ENCODE peak calls at places on chromosomes 7 and 10, in five cellular contexts. B, C, E, T and O are unnamed samples.

GRCh38 chr10:60098676-60099601 is 192.6 kb upstream of the CCDC6 start:
- DNase-seq in E (no peak), B (no peak), T (no peak), C (no peak), O (no peak)

GRCh38 chr7:73638921-73639320 is 14.6 kb upstream of the MLXIPL start:
- DNase-seq in B (no peak), T (no peak), C (no peak), E (no peak), O (no peak)

GRCh38 chr7:54778696-54779285 is 19.8 kb upstream of the SEC61G start:
- DNase-seq in C (no peak), B (no peak), E (no peak), T (no peak), O (no peak)

GRCh38 chr10:29748109-29748650 is 113.4 kb upstream of the SVIL start:
- DNase-seq in E (no peak), B (no peak), T (no peak), C (no peak), O (no peak)

GRCh38 chr7:142866361-142867096 is 11.7 kb downstream of the EPHB6 start:
- DNase-seq in C (peak), E (no peak), T (no peak), B (no peak), O (no peak)

GRCh38 chr10:61978965-61979364 is 77.5 kb downstream of the ARID5B start:
- DNase-seq in T (no peak), E (no peak), B (no peak), C (peak), O (peak)

GRCh38 chr10:110993024-110993693 is 73.8 kb downstream of the SHOC2 start:
- DNase-seq in C (no peak), B (no peak), T (no peak), E (peak), O (no peak)

GRCh38 chr7:92052159-92052558 is 82.1 kb downstream of the CYP51A1 start:
- DNase-seq in E (no peak), B (no peak), T (no peak), C (no peak), O (no peak)

GRCh38 chr10:113679463-113680171 is at the start of gene CASP7:
- DNase-seq in B (peak), T (peak), C (peak), E (no peak), O (peak)

GRCh38 chr10:784759-785538 is 95.5 kb upstream of the DIP2C start:
- DNase-seq in B (no peak), C (peak), T (peak), E (no peak), O (peak)

GRCh38 chr7:96034940-96035727 is 262.8 kb downstream of the DYNC1I1 start:
- DNase-seq in T (no peak), C (no peak), E (no peak), B (no peak), O (no peak)

GRCh38 chr7:93779115-93779514 is 111.4 kb downstream of the TFPI2 start:
- DNase-seq in B (no peak), E (no peak), T (no peak), C (no peak), O (no peak)

GRCh38 chr10:93392111-93392510 is 90.0 kb downstream of the MYOF start:
- DNase-seq in E (no peak), B (no peak), T (no peak), C (no peak), O (no peak)

GRCh38 chr10:24465124-24465874 is 256.4 kb downstream of the KIAA1217 start:
- DNase-seq in E (no peak), B (no peak), T (no peak), C (no peak), O (peak)

GRCh38 chr10:77974396-77975074 is 48.0 kb upstream of the DLG5 start:
- DNase-seq in T (no peak), E (no peak), B (peak), C (peak), O (no peak)

GRCh38 chr10:3173173-3173878 is 744 bp upstream of the PITRM1 start:
- DNase-seq in T (no peak), E (no peak), C (no peak), B (no peak), O (peak)

GRCh38 chr7:74134117-74134539 is 40.0 kb upstream of the EIF4H start:
- DNase-seq in E (no peak), C (peak), B (no peak), T (no peak), O (no peak)

GRCh38 chr7:38660427-38661099 is 29.4 kb upstream of the AMPH start:
- DNase-seq in B (no peak), T (no peak), C (peak), E (no peak), O (peak)

GRCh38 chr10:4062072-4062471 is 277.1 kb upstream of the KLF6 start:
- DNase-seq in C (no peak), B (no peak), T (no peak), E (no peak), O (no peak)

GRCh38 chr7:64905547-64905946 is 2.5 kb downstream of the ZNF273 start:
- DNase-seq in T (no peak), B (no peak), C (no peak), E (no peak), O (no peak)

GRCh38 chr10:52092390-52092789 is 221.7 kb upstream of the DKK1 start:
- DNase-seq in C (no peak), B (no peak), E (no peak), T (no peak), O (no peak)

GRCh38 chr10:123140164-123140982 is 4.6 kb downstream of the HMX3 start:
- DNase-seq in T (no peak), B (no peak), C (no peak), E (no peak), O (no peak)

GRCh38 chr10:110772454-110773025 is 99.2 kb upstream of the PDCD4 start:
- DNase-seq in B (no peak), C (no peak), T (no peak), E (no peak), O (no peak)

GRCh38 chr10:88830643-88831277 is 20.9 kb downstream of the ANKRD22 start:
- DNase-seq in B (no peak), E (no peak), T (no peak), C (no peak), O (no peak)

GRCh38 chr10:1155791-1156615 is 99.8 kb downstream of the WDR37 start:
- DNase-seq in E (no peak), B (no peak), T (no peak), C (no peak), O (no peak)

GRCh38 chr10:57303567-57303966 is 942.5 kb upstream of the ZWINT start:
- DNase-seq in T (no peak), E (no peak), B (no peak), C (no peak), O (no peak)

GRCh38 chr10:62980697-62981495 is 152.2 kb upstream of the NRBF2 start:
- DNase-seq in C (no peak), E (no peak), T (no peak), B (no peak), O (no peak)

GRCh38 chr10:50216894-50217293 is 34.4 kb downstream of the ASAH2 start:
- DNase-seq in T (no peak), E (no peak), C (no peak), B (no peak), O (no peak)

GRCh38 chr10:44197646-44198045 is 187.3 kb downstream of the CXCL12 start:
- DNase-seq in E (no peak), B (no peak), T (no peak), C (no peak), O (no peak)

GRCh38 chr7:96747413-96747940 is 37.8 kb upstream of the SEM1 start:
- DNase-seq in B (no peak), E (no peak), T (no peak), C (peak), O (no peak)

GRCh38 chr10:5975641-5976473 is 1.5 kb downstream of the IL15RA start:
- DNase-seq in E (peak), C (peak), T (no peak), B (peak), O (peak)

GRCh38 chr10:132481690-132482089 is 55.9 kb upstream of the INPP5A start:
- DNase-seq in C (no peak), B (no peak), T (peak), E (no peak), O (no peak)

GRCh38 chr10:79393221-79393923 is 46.1 kb downstream of the PPIF start:
- DNase-seq in T (no peak), B (no peak), C (no peak), E (no peak), O (no peak)

GRCh38 chr10:79392020-79392398 is 44.7 kb downstream of the PPIF start:
- DNase-seq in E (no peak), B (no peak), C (no peak), T (peak), O (no peak)

GRCh38 chr10:79392506-79393176 is 45.4 kb downstream of the PPIF start:
- DNase-seq in T (no peak), C (no peak), E (no peak), B (no peak), O (no peak)

GRCh38 chr10:79394631-79395030 is 47.4 kb downstream of the PPIF start:
- DNase-seq in T (no peak), B (peak), C (no peak), E (no peak), O (no peak)

GRCh38 chr10:79393924-79394610 is 46.8 kb downstream of the PPIF start:
- DNase-seq in T (no peak), B (peak), E (no peak), C (no peak), O (peak)
- TF ChIP-seq POLR2A in T (no peak), B (no peak), E (no peak), C (no peak), O (no peak)

DNA sequence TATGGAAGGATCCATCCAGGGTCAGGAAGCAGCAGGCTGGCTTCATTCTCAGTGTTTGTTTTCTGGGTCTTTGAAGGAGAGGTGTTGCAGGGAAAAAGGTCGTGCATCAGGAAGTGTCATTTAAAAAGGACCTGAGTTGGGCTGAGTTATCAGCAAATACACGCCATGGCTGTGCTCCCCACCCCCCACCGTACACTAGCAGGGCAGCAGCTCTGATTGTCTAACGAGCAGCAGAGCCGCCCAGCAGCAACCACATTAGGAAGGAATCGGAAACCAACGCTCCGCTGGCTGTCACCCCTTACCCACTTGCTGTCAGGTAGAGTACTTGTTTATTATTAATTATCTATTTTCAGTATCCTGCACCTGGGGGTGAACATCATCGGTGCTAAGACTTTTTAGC is 63.1 kb upstream of the STEAP1B start:
- DNase-seq in E (no peak), T (no peak), B (no peak), C (peak), O (no peak)
- H3K4me3 ChIP-seq in E (no peak), T (no peak), B (no peak), C (no peak), O (peak)

GRCh38 chr10:18651324-18652007 is at the start of gene NSUN6:
- DNase-seq in T (peak), C (peak), B (peak), E (peak), O (peak)
- TF ChIP-seq POLR2A in T (peak), C (peak), B (peak), E (peak), O (peak)

GRCh38 chr7:84941291-84941690 is 245.6 kb downstream of the SEMA3D start:
- DNase-seq in C (no peak), E (no peak), T (no peak), B (no peak), O (no peak)

GRCh38 chr7:84941936-84942335 is 244.9 kb downstream of the SEMA3D start:
- DNase-seq in C (no peak), B (no peak), T (no peak), E (no peak), O (no peak)

GRCh38 chr7:84939442-84939841 is 247.4 kb downstream of the SEMA3D start:
- DNase-seq in T (no peak), B (no peak), E (no peak), C (no peak), O (no peak)

GRCh38 chr7:84939888-84940287 is 247.0 kb downstream of the SEMA3D start:
- DNase-seq in E (no peak), B (no peak), T (no peak), C (no peak), O (peak)
- H3K4me3 ChIP-seq in E (no peak), B (no peak), T (no peak), C (no peak), O (no peak)

GRCh38 chr7:99499713-99500636 is at the start of gene ZNF394:
- DNase-seq in T (peak), B (peak), C (peak), E (peak), O (peak)
- TF ChIP-seq POLR2A in T (peak), B (peak), C (peak), E (peak), O (peak)

DNA sequence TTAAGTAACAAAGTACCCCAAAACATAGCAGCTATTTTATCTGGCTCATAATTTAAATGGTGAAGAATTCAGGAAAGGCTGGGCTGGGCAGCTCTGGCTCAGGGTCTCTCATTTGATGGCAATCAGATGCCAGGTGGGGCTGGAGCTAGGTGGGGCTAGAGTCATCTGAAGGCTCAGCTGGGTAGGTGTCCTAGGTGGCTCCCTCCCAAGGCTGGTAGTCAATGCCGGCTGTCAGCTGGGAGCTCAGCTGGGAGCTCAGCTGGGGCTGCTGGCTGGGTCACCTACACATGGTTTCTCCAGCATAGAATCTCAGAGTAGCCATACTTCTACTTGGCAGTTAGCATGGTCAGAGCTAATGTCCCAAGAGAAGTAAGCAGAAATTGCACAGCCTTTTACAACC is 34.1 kb downstream of the OSBPL3 start:
- DNase-seq in E (no peak), B (no peak), T (no peak), C (no peak), O (no peak)
- H3K4me3 ChIP-seq in E (no peak), B (no peak), T (no peak), C (no peak), O (no peak)

GRCh38 chr10:84424731-84425165 is 96.4 kb downstream of the CCSER2 start:
- DNase-seq in B (peak), E (peak), C (peak), T (peak), O (peak)
- TF ChIP-seq POLR2A in B (peak), E (no peak), C (no peak), T (no peak), O (no peak)

GRCh38 chr10:117666131-117666530 is 123.6 kb downstream of the EMX2 start:
- DNase-seq in T (no peak), C (no peak), B (no peak), E (no peak), O (no peak)
- H3K4me3 ChIP-seq in T (no peak), C (no peak), B (no peak), E (no peak), O (no peak)

GRCh38 chr7:20287317-20287716 is 43.4 kb upstream of the ITGB8 start:
- DNase-seq in B (no peak), C (no peak), T (no peak), E (no peak), O (no peak)
- TF ChIP-seq POLR2A in B (no peak), C (no peak), T (no peak), E (no peak), O (no peak)